ENCODE peak calls at places on chromosomes 16 and 17, in nine cellular contexts. One of them, this sample, is unnamed.

GRCh38 chr17:64032081-64032480 is 11.6 kb upstream of the ICAM2 start:
- DNase-seq in ovary: no peak
- DNase-seq in thoracic aorta: no peak
- DNase-seq in CD8-positive, alpha-beta T cell: no peak
- DNase-seq in colonic mucosa: peak
- DNase-seq in tibial artery: no peak
- DNase-seq in astrocyte of the spinal cord: no peak
- DNase-seq in fibroblast of mammary gland: peak
- DNase-seq in heart left ventricle: no peak
- DNase-seq in this sample: peak

GRCh38 chr17:2929881-2930533 is 133.4 kb downstream of the OR1D5 start:
- DNase-seq in ovary: no peak
- DNase-seq in thoracic aorta: no peak
- DNase-seq in CD8-positive, alpha-beta T cell: no peak
- DNase-seq in colonic mucosa: peak
- DNase-seq in tibial artery: no peak
- DNase-seq in astrocyte of the spinal cord: no peak
- DNase-seq in fibroblast of mammary gland: peak
- DNase-seq in heart left ventricle: peak
- DNase-seq in this sample: no peak

GRCh38 chr16:81071816-81072215 is 5.2 kb downstream of the C16orf46 start:
- DNase-seq in ovary: no peak
- DNase-seq in thoracic aorta: no peak
- DNase-seq in CD8-positive, alpha-beta T cell: no peak
- DNase-seq in colonic mucosa: no peak
- DNase-seq in tibial artery: no peak
- DNase-seq in astrocyte of the spinal cord: no peak
- DNase-seq in fibroblast of mammary gland: peak
- DNase-seq in heart left ventricle: no peak
- DNase-seq in this sample: peak

GRCh38 chr17:64146418-64147109 is 16.6 kb upstream of the ERN1 start:
- DNase-seq in ovary: peak
- DNase-seq in thoracic aorta: no peak
- DNase-seq in CD8-positive, alpha-beta T cell: peak
- DNase-seq in colonic mucosa: peak
- DNase-seq in tibial artery: peak
- DNase-seq in astrocyte of the spinal cord: peak
- DNase-seq in fibroblast of mammary gland: peak
- DNase-seq in heart left ventricle: peak
- DNase-seq in this sample: no peak

GRCh38 chr16:64343061-64343819 is 778.6 kb downstream of the CDH11 start:
- DNase-seq in ovary: no peak
- DNase-seq in thoracic aorta: no peak
- DNase-seq in CD8-positive, alpha-beta T cell: no peak
- DNase-seq in colonic mucosa: no peak
- DNase-seq in tibial artery: no peak
- DNase-seq in astrocyte of the spinal cord: no peak
- DNase-seq in fibroblast of mammary gland: no peak
- DNase-seq in heart left ventricle: no peak
- DNase-seq in this sample: no peak

GRCh38 chr16:57098188-57098841 is 5.9 kb downstream of the CPNE2 start:
- DNase-seq in ovary: no peak
- DNase-seq in thoracic aorta: no peak
- DNase-seq in CD8-positive, alpha-beta T cell: no peak
- DNase-seq in colonic mucosa: no peak
- DNase-seq in tibial artery: no peak
- DNase-seq in astrocyte of the spinal cord: no peak
- DNase-seq in fibroblast of mammary gland: no peak
- DNase-seq in heart left ventricle: no peak
- DNase-seq in this sample: no peak

GRCh38 chr17:879546-879945 is 97.4 kb downstream of the MRM3 start:
- DNase-seq in ovary: peak
- DNase-seq in thoracic aorta: peak
- DNase-seq in CD8-positive, alpha-beta T cell: peak
- DNase-seq in colonic mucosa: peak
- DNase-seq in tibial artery: peak
- DNase-seq in astrocyte of the spinal cord: peak
- DNase-seq in fibroblast of mammary gland: peak
- DNase-seq in heart left ventricle: peak
- DNase-seq in this sample: no peak

GRCh38 chr16:720507-720989 is 398 bp upstream of the ANTKMT start:
- DNase-seq in ovary: peak
- DNase-seq in thoracic aorta: no peak
- DNase-seq in CD8-positive, alpha-beta T cell: no peak
- DNase-seq in colonic mucosa: peak
- DNase-seq in tibial artery: no peak
- DNase-seq in astrocyte of the spinal cord: peak
- DNase-seq in fibroblast of mammary gland: peak
- DNase-seq in heart left ventricle: peak
- DNase-seq in this sample: peak

GRCh38 chr16:30439720-30440348 is 5.8 kb downstream of the SEPHS2 start:
- DNase-seq in ovary: no peak
- DNase-seq in thoracic aorta: no peak
- DNase-seq in CD8-positive, alpha-beta T cell: no peak
- DNase-seq in colonic mucosa: no peak
- DNase-seq in tibial artery: no peak
- DNase-seq in astrocyte of the spinal cord: no peak
- DNase-seq in fibroblast of mammary gland: no peak
- DNase-seq in heart left ventricle: no peak
- DNase-seq in this sample: no peak

GRCh38 chr17:68383120-68383442 is 74.2 kb downstream of the WIPI1 start:
- DNase-seq in ovary: no peak
- DNase-seq in thoracic aorta: no peak
- DNase-seq in CD8-positive, alpha-beta T cell: no peak
- DNase-seq in colonic mucosa: no peak
- DNase-seq in tibial artery: no peak
- DNase-seq in astrocyte of the spinal cord: no peak
- DNase-seq in fibroblast of mammary gland: no peak
- DNase-seq in heart left ventricle: no peak
- DNase-seq in this sample: no peak

GRCh38 chr17:16286947-16287562 is 66.2 kb downstream of the CENPV start:
- DNase-seq in ovary: peak
- DNase-seq in thoracic aorta: no peak
- DNase-seq in CD8-positive, alpha-beta T cell: no peak
- DNase-seq in colonic mucosa: no peak
- DNase-seq in tibial artery: peak
- DNase-seq in astrocyte of the spinal cord: no peak
- DNase-seq in fibroblast of mammary gland: peak
- DNase-seq in heart left ventricle: peak
- DNase-seq in this sample: no peak

GRCh38 chr17:50691550-50692447 is 15.9 kb downstream of the ANKRD40 start:
- DNase-seq in ovary: no peak
- DNase-seq in thoracic aorta: no peak
- DNase-seq in CD8-positive, alpha-beta T cell: no peak
- DNase-seq in colonic mucosa: peak
- DNase-seq in tibial artery: no peak
- DNase-seq in astrocyte of the spinal cord: no peak
- DNase-seq in fibroblast of mammary gland: no peak
- DNase-seq in heart left ventricle: no peak
- DNase-seq in this sample: no peak

GRCh38 chr17:59751955-59752413 is 44.5 kb downstream of the VMP1 start:
- DNase-seq in ovary: no peak
- DNase-seq in thoracic aorta: no peak
- DNase-seq in CD8-positive, alpha-beta T cell: no peak
- DNase-seq in colonic mucosa: no peak
- DNase-seq in tibial artery: no peak
- DNase-seq in astrocyte of the spinal cord: no peak
- DNase-seq in fibroblast of mammary gland: no peak
- DNase-seq in heart left ventricle: no peak
- DNase-seq in this sample: no peak

DNA sequence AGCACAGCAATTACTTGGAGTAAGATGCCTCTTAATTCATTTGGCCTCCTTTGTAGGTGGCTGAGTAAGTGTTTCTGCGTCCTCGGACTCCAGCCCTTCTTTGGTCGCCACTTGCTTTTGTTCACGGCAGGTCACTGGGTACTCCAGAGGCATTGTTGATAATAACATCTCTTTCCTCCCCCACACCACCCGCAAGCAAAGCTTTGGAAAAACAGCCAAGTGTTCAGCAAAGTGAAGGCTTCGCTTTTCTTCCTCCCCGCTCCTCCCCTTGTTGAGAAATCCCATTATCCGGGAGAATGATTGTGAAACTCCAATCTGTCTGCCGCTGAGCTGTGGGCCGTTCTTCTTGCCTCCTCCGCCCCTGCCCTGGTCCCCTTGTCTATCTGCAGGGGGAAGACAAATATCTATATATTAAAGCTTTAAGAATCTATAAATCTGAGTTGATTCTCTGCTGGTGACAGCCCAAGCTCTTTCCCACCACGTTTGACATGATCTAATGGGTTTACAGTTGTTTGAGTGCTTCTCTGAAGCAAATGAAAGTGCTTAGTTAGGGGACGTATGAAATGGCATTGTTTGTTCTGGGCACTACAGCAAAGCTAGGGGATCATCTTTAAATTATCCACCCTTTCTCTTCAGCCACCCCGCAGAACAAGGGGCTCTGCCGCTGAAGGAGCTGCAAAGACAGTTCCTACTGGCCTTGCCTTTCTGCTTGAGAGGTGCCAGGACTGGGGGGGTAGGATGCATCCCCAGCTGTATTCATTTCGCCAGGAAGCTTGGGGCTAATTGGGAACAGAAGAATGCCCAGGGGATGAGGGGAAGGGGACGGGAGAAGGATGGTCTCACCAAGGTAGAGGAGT is 167.1 kb downstream of the CCDC182 start:
- DNase-seq in ovary: peak
- DNase-seq in thoracic aorta: no peak
- DNase-seq in CD8-positive, alpha-beta T cell: no peak
- DNase-seq in colonic mucosa: peak
- DNase-seq in tibial artery: no peak
- DNase-seq in astrocyte of the spinal cord: peak
- DNase-seq in fibroblast of mammary gland: peak
- DNase-seq in heart left ventricle: no peak
- DNase-seq in this sample: peak
- H3K4me3 ChIP-seq in ovary: peak
- H3K4me3 ChIP-seq in thoracic aorta: peak
- H3K4me3 ChIP-seq in CD8-positive, alpha-beta T cell: no peak
- H3K4me3 ChIP-seq in colonic mucosa: no peak
- H3K4me3 ChIP-seq in tibial artery: no peak
- H3K4me3 ChIP-seq in astrocyte of the spinal cord: peak
- H3K4me3 ChIP-seq in fibroblast of mammary gland: peak
- H3K4me3 ChIP-seq in heart left ventricle: peak
- H3K4me3 ChIP-seq in this sample: peak

GRCh38 chr16:72962347-72962746 is 85.6 kb downstream of the ZFHX3 start:
- DNase-seq in ovary: no peak
- DNase-seq in thoracic aorta: no peak
- DNase-seq in CD8-positive, alpha-beta T cell: no peak
- DNase-seq in colonic mucosa: no peak
- DNase-seq in tibial artery: peak
- DNase-seq in astrocyte of the spinal cord: no peak
- DNase-seq in fibroblast of mammary gland: no peak
- DNase-seq in heart left ventricle: no peak
- DNase-seq in this sample: no peak

GRCh38 chr16:72960101-72960500 is 87.8 kb downstream of the ZFHX3 start:
- DNase-seq in ovary: no peak
- DNase-seq in thoracic aorta: no peak
- DNase-seq in CD8-positive, alpha-beta T cell: no peak
- DNase-seq in colonic mucosa: no peak
- DNase-seq in tibial artery: peak
- DNase-seq in astrocyte of the spinal cord: no peak
- DNase-seq in fibroblast of mammary gland: no peak
- DNase-seq in heart left ventricle: no peak
- DNase-seq in this sample: no peak

GRCh38 chr16:72961863-72962262 is 86.1 kb downstream of the ZFHX3 start:
- DNase-seq in ovary: no peak
- DNase-seq in thoracic aorta: no peak
- DNase-seq in CD8-positive, alpha-beta T cell: no peak
- DNase-seq in colonic mucosa: peak
- DNase-seq in tibial artery: peak
- DNase-seq in astrocyte of the spinal cord: no peak
- DNase-seq in fibroblast of mammary gland: no peak
- DNase-seq in heart left ventricle: no peak
- DNase-seq in this sample: no peak

GRCh38 chr16:72959301-72959996 is 88.5 kb downstream of the ZFHX3 start:
- DNase-seq in ovary: no peak
- DNase-seq in thoracic aorta: no peak
- DNase-seq in CD8-positive, alpha-beta T cell: no peak
- DNase-seq in colonic mucosa: no peak
- DNase-seq in tibial artery: peak
- DNase-seq in astrocyte of the spinal cord: no peak
- DNase-seq in fibroblast of mammary gland: no peak
- DNase-seq in heart left ventricle: no peak
- DNase-seq in this sample: no peak

DNA sequence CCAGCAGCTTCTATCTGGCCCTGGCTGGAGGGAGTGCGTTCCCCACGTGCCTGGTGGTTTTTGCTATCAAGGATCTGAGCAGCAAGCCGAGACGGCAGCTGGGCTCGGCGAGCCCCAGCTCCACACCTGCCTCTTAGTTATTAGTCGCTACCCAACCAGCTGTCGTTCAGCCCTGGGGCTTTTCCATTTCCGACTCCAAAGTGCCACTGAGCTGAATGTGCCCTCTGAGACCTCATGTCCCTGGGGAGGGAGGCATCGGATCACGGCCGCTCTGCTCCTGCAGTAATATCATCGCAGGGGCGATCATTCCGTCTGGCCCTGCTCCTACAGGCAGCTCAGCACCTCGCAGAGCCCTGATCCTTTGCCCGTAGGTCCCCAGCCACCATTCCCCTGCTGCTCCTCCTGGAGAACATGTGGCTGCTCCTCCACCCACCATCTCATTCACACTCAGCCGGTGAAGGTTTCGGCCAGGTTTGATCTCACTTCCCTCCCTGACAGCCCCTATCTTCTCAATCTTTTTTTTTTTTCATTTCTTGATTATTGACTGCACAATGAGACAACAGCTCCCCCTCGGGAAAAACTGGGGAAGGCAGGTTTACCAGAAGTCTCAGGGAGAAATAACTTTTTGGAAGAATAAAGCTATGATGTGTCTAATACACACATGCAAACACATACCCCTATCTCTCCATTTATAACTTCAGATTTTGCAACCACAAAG is 86.7 kb downstream of the ZFHX3 start:
- DNase-seq in ovary: no peak
- DNase-seq in thoracic aorta: no peak
- DNase-seq in CD8-positive, alpha-beta T cell: no peak
- DNase-seq in colonic mucosa: no peak
- DNase-seq in tibial artery: peak
- DNase-seq in astrocyte of the spinal cord: no peak
- DNase-seq in fibroblast of mammary gland: peak
- DNase-seq in heart left ventricle: no peak
- DNase-seq in this sample: peak
- TF ChIP-seq CTCF in ovary: no peak
- TF ChIP-seq CTCF in thoracic aorta: peak
- TF ChIP-seq CTCF in CD8-positive, alpha-beta T cell: no peak
- TF ChIP-seq CTCF in colonic mucosa: no peak
- TF ChIP-seq CTCF in tibial artery: peak
- TF ChIP-seq CTCF in astrocyte of the spinal cord: peak
- TF ChIP-seq CTCF in fibroblast of mammary gland: peak
- TF ChIP-seq CTCF in heart left ventricle: peak
- TF ChIP-seq CTCF in this sample: peak

GRCh38 chr16:84574191-84574590 is 43.7 kb downstream of the COTL1 start:
- DNase-seq in ovary: no peak
- DNase-seq in thoracic aorta: no peak
- DNase-seq in CD8-positive, alpha-beta T cell: no peak
- DNase-seq in colonic mucosa: no peak
- DNase-seq in tibial artery: no peak
- DNase-seq in astrocyte of the spinal cord: no peak
- DNase-seq in fibroblast of mammary gland: no peak
- DNase-seq in heart left ventricle: no peak
- DNase-seq in this sample: no peak
- H3K4me3 ChIP-seq in ovary: no peak
- H3K4me3 ChIP-seq in thoracic aorta: no peak
- H3K4me3 ChIP-seq in CD8-positive, alpha-beta T cell: no peak
- H3K4me3 ChIP-seq in colonic mucosa: no peak
- H3K4me3 ChIP-seq in tibial artery: no peak
- H3K4me3 ChIP-seq in astrocyte of the spinal cord: no peak
- H3K4me3 ChIP-seq in fibroblast of mammary gland: no peak
- H3K4me3 ChIP-seq in heart left ventricle: no peak
- H3K4me3 ChIP-seq in this sample: no peak

GRCh38 chr17:77701996-77702395 is 256.5 kb upstream of the TNRC6C start:
- DNase-seq in ovary: no peak
- DNase-seq in thoracic aorta: no peak
- DNase-seq in CD8-positive, alpha-beta T cell: no peak
- DNase-seq in colonic mucosa: no peak
- DNase-seq in tibial artery: peak
- DNase-seq in astrocyte of the spinal cord: no peak
- DNase-seq in fibroblast of mammary gland: no peak
- DNase-seq in heart left ventricle: no peak
- DNase-seq in this sample: no peak
- TF ChIP-seq CTCF in ovary: no peak
- TF ChIP-seq CTCF in thoracic aorta: no peak
- TF ChIP-seq CTCF in CD8-positive, alpha-beta T cell: no peak
- TF ChIP-seq CTCF in colonic mucosa: no peak
- TF ChIP-seq CTCF in tibial artery: no peak
- TF ChIP-seq CTCF in astrocyte of the spinal cord: no peak
- TF ChIP-seq CTCF in fibroblast of mammary gland: no peak
- TF ChIP-seq CTCF in heart left ventricle: no peak
- TF ChIP-seq CTCF in this sample: no peak

This sample was measured in foreskin fibroblast.